ENCODE peak calls at places on chromosomes 16 and 17, in four cellular contexts. One of them, this sample, is unnamed.
A peak's percentile ranks its signal among the peaks of the same experiment; 100 is the strongest.

GRCh38 chr16:88459366-88460055 is 6.4 kb downstream of the ZFPM1 start:
- DNase-seq in neural progenitor cell: no peak
- DNase-seq in iris pigment epithelial cell: peak; percentile 20
- DNase-seq in A172: no peak
- DNase-seq in this sample: no peak

GRCh38 chr17:74987909-74988711 is 678 bp downstream of the CDR2L start:
- DNase-seq in neural progenitor cell: peak; percentile 88
- DNase-seq in iris pigment epithelial cell: peak; percentile 80
- DNase-seq in A172: peak; percentile 62
- DNase-seq in this sample: peak; percentile 81

GRCh38 chr16:72162105-72162680 is 9.8 kb downstream of the PMFBP1 start:
- DNase-seq in neural progenitor cell: peak; percentile 3
- DNase-seq in iris pigment epithelial cell: peak; percentile 10
- DNase-seq in A172: no peak
- DNase-seq in this sample: no peak

GRCh38 chr17:81583589-81584337 is 31.6 kb upstream of the FAAP100 start:
- DNase-seq in neural progenitor cell: no peak
- DNase-seq in iris pigment epithelial cell: peak; percentile 55
- DNase-seq in A172: no peak
- DNase-seq in this sample: no peak

GRCh38 chr16:85917012-85917411 is 18.1 kb downstream of the IRF8 start:
- DNase-seq in neural progenitor cell: no peak
- DNase-seq in iris pigment epithelial cell: no peak
- DNase-seq in A172: no peak
- DNase-seq in this sample: no peak

GRCh38 chr17:2893422-2893914 is 97.2 kb downstream of the RAP1GAP2 start:
- DNase-seq in neural progenitor cell: no peak
- DNase-seq in iris pigment epithelial cell: no peak
- DNase-seq in A172: peak; percentile 94
- DNase-seq in this sample: no peak

GRCh38 chr17:76569607-76570279 is 15.9 kb downstream of the ST6GALNAC2 start:
- DNase-seq in neural progenitor cell: peak; percentile 54
- DNase-seq in iris pigment epithelial cell: no peak
- DNase-seq in A172: peak; percentile 78
- DNase-seq in this sample: no peak

GRCh38 chr16:71593048-71593999 is 16.4 kb upstream of the TAT start:
- DNase-seq in neural progenitor cell: no peak
- DNase-seq in iris pigment epithelial cell: no peak
- DNase-seq in A172: no peak
- DNase-seq in this sample: no peak

GRCh38 chr17:48791128-48792032 is 25.6 kb downstream of the TTLL6 start:
- DNase-seq in neural progenitor cell: peak; percentile 90
- DNase-seq in iris pigment epithelial cell: peak; percentile 79
- DNase-seq in A172: peak; percentile 88
- DNase-seq in this sample: peak; percentile 90

GRCh38 chr16:89921131-89921698 is 1.9 kb upstream of the TUBB3 start:
- DNase-seq in neural progenitor cell: peak; percentile 36
- DNase-seq in iris pigment epithelial cell: no peak
- DNase-seq in A172: no peak
- DNase-seq in this sample: no peak